ENCODE peak calls at places on chromosome 1, in nine cellular contexts. V is suprapubic skin, I is NCI-H460, A is NCI-H774, R is fibroblast of the aortic adventitia, Q is heart left ventricle, H is trophoblast cell, N is HCEC 1CT, D is T1000. M is an unnamed sample.

GRCh38 chr1:229223498-229223897 is 47.4 kb upstream of the RAB4A start:
- DNase-seq in V (no peak), I (no peak), A (no peak), R (no peak), Q (no peak), H (peak), N (no peak), D (no peak), M (no peak)

GRCh38 chr1:100539836-100540536 is 2.0 kb downstream of the GPR88 start:
- DNase-seq in V (no peak), I (no peak), A (no peak), R (peak), Q (no peak), H (no peak), N (peak), D (no peak), M (no peak)

GRCh38 chr1:3460653-3461237 is 6.3 kb downstream of the ARHGEF16 start:
- DNase-seq in V (no peak), I (no peak), A (no peak), R (no peak), Q (no peak), H (peak), N (no peak), D (no peak), M (peak)

GRCh38 chr1:92118826-92119225 is 38.7 kb downstream of the BTBD8 start:
- DNase-seq in V (no peak), I (no peak), A (no peak), R (no peak), Q (no peak), H (no peak), N (no peak), D (no peak), M (no peak)

GRCh38 chr1:147171399-147172167 is 687 bp downstream of the PRKAB2 start:
- DNase-seq in V (no peak), I (no peak), A (no peak), R (no peak), Q (no peak), H (no peak), N (peak), D (no peak), M (no peak)

GRCh38 chr1:40476924-40477679 is at the start of gene ZFP69:
- DNase-seq in V (peak), I (peak), A (peak), R (peak), Q (peak), H (peak), N (peak), D (peak), M (peak)

GRCh38 chr1:156372265-156372586 is 3.2 kb downstream of the RHBG start:
- DNase-seq in V (no peak), I (no peak), A (no peak), R (no peak), Q (no peak), H (no peak), N (peak), D (no peak), M (no peak)

GRCh38 chr1:8727809-8728213 is 89.6 kb downstream of the RERE start:
- DNase-seq in V (no peak), I (no peak), A (no peak), R (no peak), Q (peak), H (no peak), N (no peak), D (no peak), M (no peak)

GRCh38 chr1:3674100-3675094 is 22.1 kb downstream of the TP73 start:
- DNase-seq in V (no peak), I (no peak), A (no peak), R (no peak), Q (no peak), H (peak), N (no peak), D (no peak), M (no peak)

GRCh38 chr1:110948038-110948810 is 15.5 kb downstream of the LRIF1 start:
- DNase-seq in V (no peak), I (no peak), A (no peak), R (no peak), Q (no peak), H (no peak), N (peak), D (no peak), M (no peak)

GRCh38 chr1:211701733-211702132 is 26.3 kb upstream of the NEK2 start:
- DNase-seq in V (no peak), I (no peak), A (no peak), R (no peak), Q (no peak), H (no peak), N (no peak), D (no peak), M (no peak)

GRCh38 chr1:66282885-66283284 is 251.1 kb upstream of the SGIP1 start:
- DNase-seq in V (no peak), I (no peak), A (no peak), R (peak), Q (no peak), H (no peak), N (no peak), D (no peak), M (no peak)

GRCh38 chr1:226656601-226657277 is 82.3 kb downstream of the ITPKB start:
- DNase-seq in V (peak), I (no peak), A (peak), R (peak), Q (no peak), H (no peak), N (peak), D (no peak), M (no peak)

GRCh38 chr1:204280099-204280498 is 66.3 kb upstream of the GOLT1A start:
- DNase-seq in V (no peak), I (no peak), A (no peak), R (no peak), Q (no peak), H (no peak), N (no peak), D (no peak), M (no peak)

GRCh38 chr1:53324728-53325297 is 3.1 kb downstream of the LRP8 start:
- DNase-seq in V (no peak), I (no peak), A (no peak), R (peak), Q (no peak), H (no peak), N (no peak), D (no peak), M (no peak)

GRCh38 chr1:183896466-183897026 is 91.6 kb downstream of the RGL1 start:
- DNase-seq in V (no peak), I (no peak), A (no peak), R (no peak), Q (no peak), H (no peak), N (peak), D (peak), M (peak)

GRCh38 chr1:89705901-89706699 is 73.2 kb downstream of the LRRC8C start:
- DNase-seq in V (no peak), I (no peak), A (no peak), R (no peak), Q (no peak), H (no peak), N (no peak), D (no peak), M (no peak)

GRCh38 chr1:221840511-221841243 is 98.8 kb upstream of the DUSP10 start:
- DNase-seq in V (peak), I (no peak), A (no peak), R (peak), Q (no peak), H (no peak), N (peak), D (no peak), M (no peak)

GRCh38 chr1:236689713-236690569 is 3.6 kb downstream of the ACTN2 start:
- DNase-seq in V (no peak), I (no peak), A (no peak), R (no peak), Q (peak), H (no peak), N (no peak), D (no peak), M (no peak)

GRCh38 chr1:87950369-87950768 is 621.7 kb downstream of the LMO4 start:
- DNase-seq in V (no peak), I (no peak), A (no peak), R (no peak), Q (no peak), H (no peak), N (no peak), D (no peak), M (no peak)

GRCh38 chr1:81149649-81150335 is 650.9 kb upstream of the ADGRL2 start:
- DNase-seq in V (no peak), I (no peak), A (no peak), R (peak), Q (no peak), H (no peak), N (no peak), D (no peak), M (no peak)